ENCODE peak calls at places on chromosomes 16 and 17, in seven cellular contexts. G, P, R, N, T, K and H are unnamed samples.

GRCh38 chr16:12470311-12471229 is 333.1 kb downstream of the CPPED1 start:
- DNase-seq in G (no peak), P (no peak), R (no peak), N (no peak), T (no peak), K (no peak), H (no peak)

GRCh38 chr16:56932588-56933265 is 785 bp downstream of the HERPUD1 start:
- DNase-seq in G (peak; percentile 37), P (peak; percentile 69), R (peak; percentile 38), N (peak; percentile 57), T (peak; percentile 53), K (peak; percentile 80), H (peak; percentile 83)

GRCh38 chr17:75384751-75385150 is 20.7 kb downstream of the GRB2 start:
- DNase-seq in G (no peak), P (no peak), R (no peak), N (no peak), T (no peak), K (no peak), H (no peak)

GRCh38 chr17:12510535-12510934 is 155.2 kb upstream of the MYOCD start:
- DNase-seq in G (no peak), P (no peak), R (no peak), N (no peak), T (peak; percentile 25), K (no peak), H (peak; percentile 18)

GRCh38 chr16:5015887-5016286 is 17.8 kb downstream of the NAGPA start:
- DNase-seq in G (no peak), P (no peak), R (no peak), N (no peak), T (no peak), K (no peak), H (no peak)

GRCh38 chr16:1371054-1371978 is 19.6 kb downstream of the GNPTG start:
- DNase-seq in G (no peak), P (no peak), R (no peak), N (no peak), T (no peak), K (no peak), H (no peak)

GRCh38 chr16:3872216-3872895 is 8.2 kb downstream of the CREBBP start:
- DNase-seq in G (no peak), P (peak; percentile 32), R (no peak), N (no peak), T (no peak), K (no peak), H (peak; percentile 52)

GRCh38 chr17:6574689-6575595 is 18.6 kb upstream of the PITPNM3 start:
- DNase-seq in G (no peak), P (peak; percentile 25), R (no peak), N (no peak), T (no peak), K (no peak), H (peak; percentile 89)

GRCh38 chr16:11689031-11689840 is 21.0 kb downstream of the SNN start:
- DNase-seq in G (no peak), P (no peak), R (no peak), N (peak; percentile 90), T (no peak), K (no peak), H (no peak)

GRCh38 chr17:39639043-39639442 is 2.1 kb downstream of the STARD3 start:
- DNase-seq in G (no peak), P (no peak), R (no peak), N (no peak), T (no peak), K (no peak), H (no peak)

GRCh38 chr16:84765606-84766580 is 53.9 kb upstream of the CRISPLD2 start:
- DNase-seq in G (no peak), P (no peak), R (no peak), N (no peak), T (no peak), K (no peak), H (no peak)

GRCh38 chr16:81493755-81494433 is 49.3 kb downstream of the CMIP start:
- DNase-seq in G (no peak), P (no peak), R (peak; percentile 83), N (no peak), T (peak; percentile 93), K (peak; percentile 88), H (peak; percentile 93)

GRCh38 chr16:22677024-22677830 is 136.7 kb upstream of the HS3ST2 start:
- DNase-seq in G (no peak), P (no peak), R (no peak), N (no peak), T (no peak), K (no peak), H (no peak)

GRCh38 chr16:81864646-81865382 is 85.7 kb downstream of the PLCG2 start:
- DNase-seq in G (peak; percentile 15), P (no peak), R (no peak), N (no peak), T (no peak), K (no peak), H (no peak)

GRCh38 chr17:75061055-75061438 is 14.0 kb downstream of the KCTD2 start:
- DNase-seq in G (no peak), P (no peak), R (no peak), N (no peak), T (no peak), K (no peak), H (no peak)

GRCh38 chr17:59845595-59846390 is 47.0 kb downstream of the TUBD1 start:
- DNase-seq in G (peak; percentile 54), P (no peak), R (peak; percentile 90), N (peak; percentile 85), T (peak; percentile 99), K (peak; percentile 72), H (peak; percentile 86)

GRCh38 chr17:28746611-28747045 is 2.8 kb downstream of the TRAF4 start:
- DNase-seq in G (peak; percentile 63), P (peak; percentile 63), R (no peak), N (no peak), T (peak; percentile 74), K (peak; percentile 71), H (no peak)

GRCh38 chr16:55373489-55373832 is 49.5 kb downstream of the IRX6 start:
- DNase-seq in G (no peak), P (no peak), R (no peak), N (no peak), T (no peak), K (no peak), H (no peak)

GRCh38 chr16:55368205-55368604 is 44.2 kb downstream of the IRX6 start:
- DNase-seq in G (no peak), P (no peak), R (no peak), N (no peak), T (no peak), K (no peak), H (peak; percentile 5)

GRCh38 chr16:55369151-55369550 is 45.1 kb downstream of the IRX6 start:
- DNase-seq in G (no peak), P (no peak), R (no peak), N (no peak), T (no peak), K (no peak), H (no peak)

GRCh38 chr16:55372792-55373488 is 48.9 kb downstream of the IRX6 start:
- DNase-seq in G (no peak), P (no peak), R (no peak), N (no peak), T (no peak), K (no peak), H (peak; percentile 7)

DNA sequence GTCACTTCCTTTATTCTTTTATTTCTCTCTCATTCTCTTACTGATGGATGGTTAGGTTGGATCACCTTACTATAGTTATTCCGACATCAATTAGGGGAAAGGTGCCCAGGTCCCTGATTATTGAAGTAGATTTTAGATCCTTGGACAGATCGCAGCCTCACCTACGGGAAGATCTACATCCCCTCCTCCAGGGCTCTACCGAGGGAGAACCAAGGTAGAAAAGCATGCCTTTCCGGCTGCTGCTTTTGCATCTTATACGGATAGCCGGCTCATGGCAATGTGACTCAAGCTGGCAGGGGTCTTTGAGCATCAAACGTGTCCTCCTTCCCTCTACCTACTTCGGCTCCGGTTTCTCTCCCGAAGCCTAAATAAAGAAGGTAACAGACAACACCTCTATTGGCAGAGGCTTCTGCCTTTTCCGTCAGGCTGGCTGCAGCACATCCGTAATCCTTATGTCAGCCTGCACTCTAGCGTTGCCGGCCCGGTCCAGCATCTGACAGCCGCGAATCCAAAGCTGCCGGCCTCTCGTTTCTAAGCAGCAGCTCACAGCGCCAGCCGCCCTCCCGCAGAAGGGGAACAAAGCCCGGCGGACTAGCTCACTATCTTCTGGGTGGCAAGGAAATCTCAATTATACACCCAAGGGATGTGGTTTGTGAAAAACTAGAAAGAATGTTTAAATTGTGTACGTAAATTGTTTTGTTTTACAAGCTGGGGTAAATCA is 46.9 kb downstream of the IRX6 start:
- DNase-seq in G (peak; percentile 84), P (peak; percentile 93), R (no peak), N (peak; percentile 36), T (peak; percentile 22), K (peak; percentile 77), H (peak; percentile 79)
- TF ChIP-seq EZH2 in G (no peak), P (peak; percentile 53), R (no peak), N (no peak), T (peak; percentile 76), K (peak; percentile 63), H (peak; percentile 35)

DNA sequence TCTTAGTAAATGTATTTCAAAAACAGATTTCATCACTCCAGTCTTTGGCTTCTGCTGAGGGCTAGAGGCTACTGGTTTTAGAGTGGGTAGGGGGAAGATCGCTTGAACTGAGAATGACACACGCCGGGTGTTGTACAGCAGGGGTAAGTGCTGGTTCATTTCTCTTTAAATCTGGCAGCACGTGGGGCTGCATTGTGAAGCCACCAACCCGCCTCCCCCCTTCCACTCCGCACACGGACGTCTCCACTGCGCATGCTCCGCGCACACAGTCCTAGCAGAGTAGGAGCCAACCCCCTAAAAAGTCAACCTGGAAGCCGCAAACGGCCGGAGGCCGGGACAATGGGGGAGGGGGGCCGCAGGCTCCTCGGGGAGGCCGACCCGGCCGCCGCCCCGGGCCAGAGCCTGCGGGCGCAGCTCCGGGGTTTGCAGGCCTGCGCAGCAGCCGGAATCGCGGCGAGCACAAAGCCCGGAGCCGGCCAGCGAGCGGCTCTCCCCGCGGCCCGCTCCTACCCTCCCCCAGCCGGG is 1.3 kb downstream of the UBE2G1 start:
- DNase-seq in G (peak; percentile 94), P (peak; percentile 92), R (peak; percentile 86), N (peak; percentile 95), T (peak; percentile 86), K (peak; percentile 94), H (peak; percentile 96)
- TF ChIP-seq EZH2phosphoT487 in G (no peak), P (no peak), R (no peak), N (no peak), T (no peak), K (no peak), H (no peak)

GRCh38 chr16:86496929-86497381 is 13.4 kb upstream of the FOXF1 start:
- DNase-seq in G (peak; percentile 41), P (peak; percentile 58), R (no peak), N (no peak), T (no peak), K (no peak), H (no peak)
- TF ChIP-seq EZH2 in G (peak; percentile 39), P (peak; percentile 80), R (no peak), N (no peak), T (no peak), K (peak; percentile 2), H (peak; percentile 100)

DNA sequence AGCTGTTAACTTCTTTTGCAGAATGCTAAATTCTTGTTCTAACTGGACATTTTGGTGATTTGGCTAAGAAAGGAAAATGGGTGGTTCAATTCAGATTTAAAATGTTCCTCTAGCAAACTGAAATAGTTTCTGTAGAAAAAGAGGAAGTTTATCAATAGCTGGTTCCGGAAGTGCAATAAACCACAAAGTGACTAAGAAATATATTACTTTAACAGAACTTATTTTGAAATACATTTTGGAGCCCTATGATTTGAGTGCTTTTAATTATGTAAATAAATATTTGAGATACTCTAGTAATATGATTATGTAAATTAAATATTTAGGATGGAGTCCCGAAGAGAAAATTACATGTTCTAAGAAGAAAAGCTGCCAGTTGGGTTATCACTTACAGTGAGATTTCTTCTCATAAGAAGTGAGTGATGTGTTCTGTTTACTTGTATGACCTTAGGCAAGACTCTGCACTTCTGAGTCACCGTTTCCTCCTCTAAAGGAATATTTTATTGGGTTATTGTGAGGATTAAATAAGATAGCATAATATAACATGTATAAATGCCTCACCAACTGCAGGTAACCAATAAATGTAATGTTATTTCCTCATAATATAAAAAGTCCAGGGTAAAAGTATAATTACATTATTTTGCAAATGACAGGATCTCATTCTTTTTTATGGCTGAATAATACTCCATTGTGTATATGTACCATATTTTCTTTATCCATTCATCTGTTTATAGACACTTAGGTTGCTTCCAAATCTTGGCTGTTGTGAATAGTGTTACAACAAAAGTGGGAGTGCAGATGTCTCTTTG is at the start of gene EVI2B:
- DNase-seq in G (no peak), P (no peak), R (no peak), N (peak; percentile 75), T (peak; percentile 82), K (no peak), H (peak; percentile 77)
- TF ChIP-seq EZH2phosphoT487 in G (no peak), P (no peak), R (no peak), N (no peak), T (no peak), K (no peak), H (no peak)